ENCODE peak calls at places on chromosomes 1 and 21, in seven cellular contexts. Z, X, D, I, W, F and V are unnamed samples.

GRCh38 chr1:168331569-168331968 is 50.9 kb downstream of the TBX19 start:
- DNase-seq in Z (no peak), X (no peak), D (no peak), I (no peak), W (no peak), F (no peak), V (no peak)

GRCh38 chr1:58401991-58402390 is 144.5 kb downstream of the OMA1 start:
- DNase-seq in Z (no peak), X (no peak), D (no peak), I (peak; percentile 57), W (no peak), F (no peak), V (no peak)

GRCh38 chr1:205922806-205923205 is 20.4 kb downstream of the SLC26A9 start:
- DNase-seq in Z (peak; percentile 47), X (no peak), D (no peak), I (no peak), W (no peak), F (no peak), V (no peak)

GRCh38 chr1:233359431-233359830 is 31.9 kb downstream of the MAP3K21 start:
- DNase-seq in Z (no peak), X (no peak), D (no peak), I (no peak), W (no peak), F (no peak), V (no peak)

GRCh38 chr1:228079013-228079412 is 3.5 kb upstream of the ARF1 start:
- DNase-seq in Z (peak; percentile 55), X (no peak), D (no peak), I (no peak), W (no peak), F (no peak), V (no peak)

GRCh38 chr1:240149488-240150094 is 57.9 kb downstream of the FMN2 start:
- DNase-seq in Z (no peak), X (peak; percentile 12), D (peak; percentile 15), I (peak; percentile 53), W (peak; percentile 11), F (no peak), V (no peak)

GRCh38 chr1:207336559-207337467 is 15.3 kb downstream of the CD55 start:
- DNase-seq in Z (no peak), X (no peak), D (peak; percentile 71), I (no peak), W (peak; percentile 63), F (no peak), V (no peak)

GRCh38 chr21:35963920-35964451 is 96.3 kb downstream of the SETD4 start:
- DNase-seq in Z (no peak), X (no peak), D (no peak), I (peak; percentile 72), W (no peak), F (no peak), V (no peak)

GRCh38 chr21:45618846-45619485 is 24.6 kb upstream of the PCBP3 start:
- DNase-seq in Z (peak; percentile 51), X (no peak), D (peak; percentile 53), I (peak; percentile 19), W (no peak), F (peak; percentile 24), V (peak; percentile 11)

GRCh38 chr1:177937931-177938330 is 31.9 kb downstream of the SEC16B start:
- DNase-seq in Z (no peak), X (no peak), D (no peak), I (peak; percentile 69), W (no peak), F (no peak), V (no peak)

GRCh38 chr1:87120779-87121178 is 206.3 kb downstream of the HS2ST1 start:
- DNase-seq in Z (no peak), X (no peak), D (no peak), I (no peak), W (peak; percentile 30), F (no peak), V (no peak)

GRCh38 chr1:219092206-219092605 is 81.5 kb upstream of the LYPLAL1 start:
- DNase-seq in Z (no peak), X (no peak), D (no peak), I (peak; percentile 30), W (no peak), F (no peak), V (no peak)

GRCh38 chr1:89822109-89822962 is 1.5 kb downstream of the LRRC8D start:
- DNase-seq in Z (no peak), X (no peak), D (no peak), I (no peak), W (peak; percentile 36), F (no peak), V (no peak)

GRCh38 chr1:32186077-32186476 is 6.6 kb downstream of the TXLNA start:
- DNase-seq in Z (no peak), X (no peak), D (no peak), I (no peak), W (peak; percentile 43), F (no peak), V (no peak)

GRCh38 chr1:235635938-235636663 is 13.5 kb downstream of the GNG4 start:
- DNase-seq in Z (peak; percentile 1), X (no peak), D (no peak), I (no peak), W (no peak), F (no peak), V (no peak)
- TF ChIP-seq CTCF in Z (no peak), X (peak; percentile 41), D (no peak), I (no peak), W (no peak), F (no peak), V (no peak)

GRCh38 chr1:62438163-62438562 is 1.3 kb downstream of the USP1 start:
- DNase-seq in Z (no peak), X (no peak), D (no peak), I (no peak), W (peak; percentile 33), F (no peak), V (no peak)

GRCh38 chr1:62436039-62436465 is 797 bp upstream of the USP1 start:
- DNase-seq in Z (no peak), X (peak; percentile 90), D (no peak), I (no peak), W (no peak), F (peak; percentile 95), V (peak; percentile 76)

GRCh38 chr1:62437273-62437945 is 560 bp downstream of the USP1 start:
- DNase-seq in Z (peak; percentile 77), X (no peak), D (no peak), I (no peak), W (peak; percentile 58), F (no peak), V (no peak)

GRCh38 chr1:62435231-62436038 is 1.4 kb upstream of the USP1 start:
- DNase-seq in Z (peak; percentile 64), X (no peak), D (no peak), I (no peak), W (no peak), F (peak; percentile 64), V (no peak)

GRCh38 chr1:62436466-62437272 is at the start of gene USP1:
- DNase-seq in Z (peak; percentile 99), X (peak; percentile 94), D (peak; percentile 98), I (peak; percentile 100), W (peak; percentile 99), F (peak; percentile 98), V (peak; percentile 82)
- TF ChIP-seq CTCF in Z (no peak), X (no peak), D (no peak), I (no peak), W (no peak), F (peak; percentile 17), V (no peak)

GRCh38 chr1:197355248-197355995 is 87.4 kb downstream of the CRB1 start:
- DNase-seq in Z (no peak), X (no peak), D (no peak), I (no peak), W (no peak), F (no peak), V (no peak)

GRCh38 chr1:197352011-197352410 is 84.0 kb downstream of the CRB1 start:
- DNase-seq in Z (no peak), X (no peak), D (no peak), I (no peak), W (no peak), F (no peak), V (no peak)

GRCh38 chr1:197358959-197359358 is 90.9 kb downstream of the CRB1 start:
- DNase-seq in Z (no peak), X (no peak), D (no peak), I (no peak), W (no peak), F (no peak), V (no peak)

GRCh38 chr1:197360068-197360467 is 92.0 kb downstream of the CRB1 start:
- DNase-seq in Z (no peak), X (no peak), D (no peak), I (no peak), W (no peak), F (no peak), V (no peak)

DNA sequence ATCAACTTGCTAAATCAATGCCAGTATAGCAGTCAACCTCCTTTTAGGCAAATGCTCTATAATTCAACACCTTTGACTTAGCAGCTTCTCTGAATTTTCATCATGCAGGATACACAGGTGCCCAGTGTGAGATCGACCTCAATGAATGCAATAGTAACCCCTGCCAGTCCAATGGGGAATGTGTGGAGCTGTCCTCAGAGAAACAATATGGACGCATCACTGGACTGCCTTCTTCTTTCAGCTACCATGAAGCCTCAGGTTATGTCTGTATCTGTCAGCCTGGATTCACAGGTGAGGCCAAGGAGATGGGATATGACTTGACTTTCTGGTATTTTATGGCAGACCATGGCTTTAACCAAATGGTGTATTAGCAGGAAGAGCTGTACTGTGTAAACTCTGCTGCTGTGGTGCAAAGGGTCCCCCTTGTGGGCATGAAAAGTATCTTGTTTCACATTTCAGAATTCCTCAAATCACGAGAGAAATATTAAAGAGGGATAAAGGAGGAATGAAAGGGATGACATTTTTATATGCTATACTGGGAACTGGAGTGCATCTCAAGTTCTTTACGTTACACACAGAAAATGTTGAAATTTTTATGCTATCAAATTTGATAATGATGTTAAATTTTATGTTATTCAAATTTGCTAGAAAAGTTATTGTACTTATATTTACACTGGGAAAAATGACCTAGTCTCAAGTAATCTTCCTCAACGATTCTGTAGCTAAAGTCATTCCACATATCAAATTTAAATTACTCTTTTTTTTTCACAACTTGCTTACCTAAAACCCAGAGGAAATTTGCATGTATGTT is 88.9 kb downstream of the CRB1 start:
- DNase-seq in Z (no peak), X (peak; percentile 18), D (no peak), I (peak; percentile 63), W (peak; percentile 51), F (no peak), V (no peak)
- TF ChIP-seq CTCF in Z (peak; percentile 49), X (peak; percentile 80), D (peak; percentile 20), I (peak; percentile 87), W (peak; percentile 83), F (peak; percentile 34), V (no peak)

DNA sequence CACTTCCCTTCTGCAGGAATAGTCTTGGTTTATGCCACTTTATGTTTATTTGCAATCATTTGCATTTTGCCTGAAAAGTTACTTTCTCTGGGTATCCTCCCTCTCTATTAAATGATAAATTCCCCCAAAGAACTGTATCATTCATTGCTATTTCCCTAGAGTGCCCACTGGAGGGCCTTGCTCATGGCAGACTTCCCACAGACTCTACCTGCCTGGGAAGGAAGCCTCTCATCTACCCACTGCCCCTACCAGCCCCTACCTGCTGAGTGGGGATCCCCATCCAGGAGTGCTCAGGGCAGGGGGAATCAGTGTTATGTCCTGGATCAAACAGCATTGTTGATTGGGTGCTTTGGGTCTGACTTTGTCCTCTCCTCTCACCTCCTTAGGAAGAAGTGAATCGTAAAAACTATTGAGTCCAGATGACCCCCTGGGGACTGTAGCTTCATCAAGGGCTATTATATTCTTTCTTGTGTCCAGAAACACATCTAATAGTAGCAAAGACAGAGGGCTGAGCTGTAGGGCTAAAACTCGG is 6.8 kb upstream of the LRRN2 start:
- DNase-seq in Z (no peak), X (no peak), D (no peak), I (no peak), W (peak; percentile 14), F (no peak), V (no peak)
- TF ChIP-seq CTCF in Z (no peak), X (peak; percentile 13), D (no peak), I (no peak), W (peak; percentile 68), F (no peak), V (no peak)